ENCODE peak calls at places on chromosomes 3 and 15, in five cellular contexts. B is tibial nerve, I is endothelial cell of umbilical vein, Q is body of pancreas, E is ovary. N is an unnamed sample.

GRCh38 chr3:52830535-52831258 is at the start of gene ITIH4:
- DNase-seq in B (no peak), I (no peak), Q (peak), E (no peak), N (no peak)

GRCh38 chr3:172675371-172676193 is 35.3 kb downstream of the NCEH1 start:
- DNase-seq in B (no peak), I (peak), Q (no peak), E (no peak), N (no peak)

GRCh38 chr3:108189477-108189876 is 32.7 kb downstream of the IFT57 start:
- DNase-seq in B (no peak), I (no peak), Q (no peak), E (no peak), N (no peak)

GRCh38 chr3:106628407-106628806 is 748.8 kb upstream of the CCDC54 start:
- DNase-seq in B (no peak), I (peak), Q (no peak), E (no peak), N (no peak)

GRCh38 chr3:166177130-166177529 is 339.9 kb upstream of the BCHE start:
- DNase-seq in B (no peak), I (no peak), Q (no peak), E (no peak), N (no peak)

GRCh38 chr15:35117508-35118280 is 32.6 kb upstream of the NANOGP8 start:
- DNase-seq in B (no peak), I (no peak), Q (no peak), E (no peak), N (no peak)

GRCh38 chr15:41568350-41569017 is 9.5 kb downstream of the TYRO3 start:
- DNase-seq in B (no peak), I (peak), Q (peak), E (peak), N (no peak)

GRCh38 chr3:100602506-100603444 is 6.6 kb upstream of the ADGRG7 start:
- DNase-seq in B (no peak), I (no peak), Q (no peak), E (no peak), N (no peak)

GRCh38 chr3:71928215-71928614 is 143.3 kb upstream of the PROK2 start:
- DNase-seq in B (no peak), I (no peak), Q (no peak), E (no peak), N (no peak)

GRCh38 chr3:115146032-115146417 is 1.1 kb downstream of the ZBTB20 start:
- DNase-seq in B (no peak), I (peak), Q (peak), E (no peak), N (peak)

GRCh38 chr3:129305592-129306091 is 27.0 kb downstream of the HMCES start:
- DNase-seq in B (peak), I (peak), Q (peak), E (peak), N (peak)
- TF ChIP-seq POLR2A in B (peak), I (no peak), Q (peak), E (peak), N (no peak)

DNA sequence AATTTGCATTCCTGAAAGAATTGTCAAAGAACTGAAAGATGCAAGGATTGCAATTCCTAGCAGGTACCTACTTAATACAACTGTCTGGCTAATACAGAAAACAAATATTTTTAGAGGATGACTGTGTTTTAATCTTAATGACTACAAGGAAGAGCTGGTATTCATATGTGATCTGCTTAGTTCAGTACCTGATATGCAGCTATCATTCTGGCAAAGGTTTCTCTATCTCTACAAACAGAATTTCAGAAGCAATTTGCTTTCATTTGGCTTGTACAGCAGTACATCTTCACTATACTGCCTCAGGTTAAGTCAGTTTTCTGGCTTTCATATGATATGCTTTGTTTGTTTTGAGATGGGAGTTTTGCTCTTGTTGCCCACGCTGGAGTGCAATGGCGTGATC is 51.3 kb downstream of the TBL1XR1 start:
- DNase-seq in B (no peak), I (no peak), Q (no peak), E (no peak), N (no peak)
- H3K27ac ChIP-seq in B (no peak), I (no peak), Q (no peak), E (no peak), N (no peak)

GRCh38 chr15:101664303-101664913 is 12.2 kb upstream of the TM2D3 start:
- DNase-seq in B (no peak), I (no peak), Q (no peak), E (no peak), N (no peak)
- TF ChIP-seq CTCF in B (no peak), I (peak), Q (no peak), E (no peak), N (no peak)

GRCh38 chr15:60592386-60593339 is 113.7 kb upstream of the ICE2 start:
- DNase-seq in B (peak), I (peak), Q (peak), E (peak), N (peak)
- TF ChIP-seq POLR2A in B (peak), I (no peak), Q (peak), E (peak), N (peak)

GRCh38 chr3:119175869-119176756 is 2.7 kb downstream of the UPK1B start:
- DNase-seq in B (peak), I (no peak), Q (peak), E (no peak), N (no peak)
- H3K27ac ChIP-seq in B (peak), I (no peak), Q (peak), E (no peak), N (no peak)

GRCh38 chr3:25782636-25782937 is 656 bp downstream of the NGLY1 start:
- DNase-seq in B (no peak), I (no peak), Q (no peak), E (no peak), N (no peak)
- TF ChIP-seq CTCF in B (no peak), I (no peak), Q (no peak), E (no peak), N (no peak)

GRCh38 chr3:39096775-39097174 is 10.7 kb downstream of the GORASP1 start:
- DNase-seq in B (no peak), I (no peak), Q (peak), E (no peak), N (no peak)

GRCh38 chr3:39099738-39100499 is 7.5 kb downstream of the GORASP1 start:
- DNase-seq in B (no peak), I (no peak), Q (no peak), E (no peak), N (no peak)

GRCh38 chr3:39098473-39099000 is 8.9 kb downstream of the GORASP1 start:
- DNase-seq in B (no peak), I (no peak), Q (no peak), E (no peak), N (no peak)

GRCh38 chr3:39099242-39099641 is 8.2 kb downstream of the GORASP1 start:
- DNase-seq in B (no peak), I (no peak), Q (no peak), E (no peak), N (no peak)

GRCh38 chr3:39097716-39098472 is 9.5 kb downstream of the GORASP1 start:
- DNase-seq in B (no peak), I (no peak), Q (no peak), E (no peak), N (no peak)
- TF ChIP-seq POLR2A in B (no peak), I (no peak), Q (no peak), E (no peak), N (no peak)

DNA sequence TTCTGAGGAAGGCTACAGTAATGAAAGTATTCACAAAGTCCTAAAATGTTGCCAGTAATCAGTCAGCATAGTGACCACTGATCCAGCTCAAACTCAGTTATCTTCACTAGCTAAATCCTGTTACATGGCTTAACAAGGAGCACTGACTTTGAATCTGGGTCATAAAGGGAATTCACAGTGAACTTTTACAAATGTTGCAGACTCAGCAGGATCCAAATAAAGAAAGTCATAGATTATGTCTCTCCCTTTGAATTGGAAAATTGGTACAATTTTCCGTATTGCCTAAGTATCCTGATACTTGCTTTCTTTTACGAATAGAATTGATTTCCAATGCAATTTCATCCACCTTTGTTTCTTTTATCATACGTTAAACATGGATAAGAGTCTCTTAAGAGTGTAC is 431.5 kb upstream of the CNTN6 start:
- DNase-seq in B (no peak), I (no peak), Q (no peak), E (no peak), N (no peak)
- H3K27ac ChIP-seq in B (no peak), I (no peak), Q (no peak), E (no peak), N (no peak)

DNA sequence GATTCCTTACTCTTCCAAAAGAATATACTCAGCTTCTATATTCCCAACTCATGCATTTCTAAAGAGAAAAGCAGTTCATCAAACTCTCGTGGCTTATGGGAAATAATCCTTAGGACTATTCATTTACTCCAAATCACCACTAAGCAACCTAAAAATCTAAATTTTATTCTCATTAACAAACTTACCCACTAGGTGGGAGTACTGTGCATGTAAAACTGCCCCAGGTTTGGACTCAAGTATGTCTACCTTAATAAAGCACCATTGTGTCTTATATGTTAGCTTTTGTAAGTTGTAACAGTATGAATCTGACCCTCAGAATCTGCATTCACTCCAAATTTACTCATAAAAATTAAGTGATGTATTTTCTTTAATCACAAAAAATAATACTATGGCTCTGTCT is 25.3 kb downstream of the RAD18 start:
- DNase-seq in B (no peak), I (peak), Q (no peak), E (no peak), N (no peak)
- TF ChIP-seq CTCF in B (no peak), I (peak), Q (no peak), E (no peak), N (no peak)